ENCODE peak calls at places on chromosomes 12 and 14, in nine cellular contexts. D, T, J, H, U, G, X, R and N are unnamed samples.

GRCh38 chr14:55951366-55952206 is 166.6 kb upstream of the PELI2 start:
- DNase-seq in D (no peak), T (no peak), J (no peak), H (no peak), U (no peak), G (no peak), X (no peak), R (no peak), N (no peak)

GRCh38 chr12:46110928-46111699 is 120.7 kb upstream of the SCAF11 start:
- DNase-seq in D (no peak), T (no peak), J (no peak), H (no peak), U (no peak), G (no peak), X (no peak), R (no peak), N (no peak)

GRCh38 chr12:89353823-89354629 is 1.7 kb upstream of the DUSP6 start:
- DNase-seq in D (peak), T (peak), J (no peak), H (peak), U (peak), G (peak), X (peak), R (peak), N (peak)

GRCh38 chr12:1629338-1630080 is 478 bp downstream of the WNT5B start:
- DNase-seq in D (no peak), T (no peak), J (no peak), H (no peak), U (no peak), G (no peak), X (no peak), R (peak), N (no peak)

GRCh38 chr14:100585448-100586152 is 1.6 kb downstream of the BEGAIN start:
- DNase-seq in D (peak), T (no peak), J (no peak), H (no peak), U (no peak), G (no peak), X (no peak), R (no peak), N (no peak)

GRCh38 chr12:98485792-98486347 is 29.5 kb upstream of the TMPO start:
- DNase-seq in D (no peak), T (no peak), J (no peak), H (no peak), U (no peak), G (no peak), X (no peak), R (no peak), N (no peak)

GRCh38 chr12:89181271-89181920 is 170.9 kb downstream of the DUSP6 start:
- DNase-seq in D (no peak), T (peak), J (no peak), H (no peak), U (no peak), G (no peak), X (no peak), R (no peak), N (no peak)

GRCh38 chr14:29446971-29447370 is 480.7 kb downstream of the PRKD1 start:
- DNase-seq in D (no peak), T (no peak), J (no peak), H (no peak), U (no peak), G (no peak), X (no peak), R (no peak), N (no peak)

GRCh38 chr12:40224439-40225291 is at the start of gene LRRK2:
- DNase-seq in D (peak), T (peak), J (peak), H (peak), U (peak), G (no peak), X (peak), R (peak), N (peak)

GRCh38 chr14:29749327-29749726 is 178.3 kb downstream of the PRKD1 start:
- DNase-seq in D (no peak), T (peak), J (no peak), H (no peak), U (no peak), G (no peak), X (no peak), R (no peak), N (no peak)

GRCh38 chr12:10186299-10186698 is 7.5 kb downstream of the TMEM52B start:
- DNase-seq in D (peak), T (no peak), J (no peak), H (peak), U (peak), G (no peak), X (peak), R (peak), N (no peak)

GRCh38 chr12:54282949-54283593 is 2.5 kb downstream of the HNRNPA1 start:
- DNase-seq in D (no peak), T (no peak), J (no peak), H (no peak), U (no peak), G (no peak), X (no peak), R (peak), N (peak)
- TF ChIP-seq POLR2A in D (no peak), T (no peak), J (peak), H (no peak), U (no peak), G (no peak), X (no peak), R (no peak), N (no peak)

GRCh38 chr12:124420972-124421674 is 126.2 kb downstream of the RFLNA start:
- DNase-seq in D (no peak), T (no peak), J (no peak), H (no peak), U (no peak), G (no peak), X (no peak), R (no peak), N (no peak)

GRCh38 chr12:124422142-124422569 is 127.3 kb downstream of the RFLNA start:
- DNase-seq in D (peak), T (peak), J (peak), H (peak), U (no peak), G (no peak), X (no peak), R (peak), N (no peak)

GRCh38 chr12:124424516-124424905 is 129.6 kb downstream of the RFLNA start:
- DNase-seq in D (no peak), T (no peak), J (no peak), H (no peak), U (no peak), G (no peak), X (no peak), R (no peak), N (no peak)

GRCh38 chr12:124423683-124424515 is 129.0 kb downstream of the RFLNA start:
- DNase-seq in D (no peak), T (no peak), J (peak), H (no peak), U (no peak), G (no peak), X (no peak), R (no peak), N (no peak)

DNA sequence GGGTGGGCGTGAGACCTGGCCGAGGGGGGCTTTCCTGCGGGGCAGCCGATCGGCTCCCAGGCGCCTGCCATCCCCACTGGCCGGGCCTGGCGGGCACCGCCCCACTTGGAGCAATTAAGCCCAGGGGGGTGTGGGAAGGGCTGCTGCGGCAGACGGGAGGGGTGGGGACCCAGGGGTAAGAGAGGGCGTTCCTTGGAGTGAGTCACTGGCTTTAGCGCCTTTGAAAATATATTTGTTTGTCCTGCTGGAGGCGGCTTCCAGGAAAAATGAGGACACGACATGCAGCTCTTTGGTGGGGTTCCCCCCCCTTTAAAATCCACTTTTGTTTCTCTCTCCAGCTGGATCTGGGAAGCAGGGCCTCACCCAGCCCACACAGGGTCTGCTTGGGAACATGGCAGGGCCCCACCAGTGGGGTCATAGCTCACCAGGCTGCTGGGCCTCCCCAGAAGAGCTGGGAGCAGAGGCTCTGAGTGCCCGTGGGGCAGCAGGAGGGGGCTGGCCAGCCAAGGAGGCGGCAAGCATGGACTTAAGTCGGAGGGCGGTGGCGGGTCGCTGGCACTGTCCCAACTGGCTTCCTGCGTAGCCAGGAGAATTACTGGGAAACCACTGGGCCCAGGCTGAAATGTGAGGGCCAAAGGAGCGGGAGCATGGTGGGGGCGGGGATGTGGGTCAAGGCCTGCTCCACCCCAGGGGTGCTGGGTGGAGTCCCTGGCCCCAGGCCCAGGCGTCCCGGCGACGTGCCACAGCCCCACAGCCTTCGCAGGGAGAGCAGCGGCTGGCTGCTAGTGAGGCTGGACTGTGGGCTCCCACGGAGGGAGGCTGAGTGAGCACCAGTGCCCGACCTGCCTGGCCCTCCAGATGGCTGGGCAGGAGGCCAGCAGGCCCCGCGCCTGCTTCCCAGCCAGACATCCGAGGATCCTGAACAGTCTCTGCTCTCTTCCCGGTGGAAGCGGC is 128.0 kb downstream of the RFLNA start:
- DNase-seq in D (peak), T (peak), J (peak), H (peak), U (peak), G (peak), X (peak), R (peak), N (peak)
- TF ChIP-seq POLR2A in D (peak), T (peak), J (no peak), H (no peak), U (no peak), G (no peak), X (peak), R (peak), N (no peak)

GRCh38 chr14:77031680-77032482 is 3.4 kb upstream of the IRF2BPL start:
- DNase-seq in D (peak), T (no peak), J (no peak), H (no peak), U (no peak), G (no peak), X (peak), R (peak), N (no peak)
- TF ChIP-seq POLR2A in D (no peak), T (no peak), J (no peak), H (no peak), U (no peak), G (peak), X (no peak), R (peak), N (no peak)

DNA sequence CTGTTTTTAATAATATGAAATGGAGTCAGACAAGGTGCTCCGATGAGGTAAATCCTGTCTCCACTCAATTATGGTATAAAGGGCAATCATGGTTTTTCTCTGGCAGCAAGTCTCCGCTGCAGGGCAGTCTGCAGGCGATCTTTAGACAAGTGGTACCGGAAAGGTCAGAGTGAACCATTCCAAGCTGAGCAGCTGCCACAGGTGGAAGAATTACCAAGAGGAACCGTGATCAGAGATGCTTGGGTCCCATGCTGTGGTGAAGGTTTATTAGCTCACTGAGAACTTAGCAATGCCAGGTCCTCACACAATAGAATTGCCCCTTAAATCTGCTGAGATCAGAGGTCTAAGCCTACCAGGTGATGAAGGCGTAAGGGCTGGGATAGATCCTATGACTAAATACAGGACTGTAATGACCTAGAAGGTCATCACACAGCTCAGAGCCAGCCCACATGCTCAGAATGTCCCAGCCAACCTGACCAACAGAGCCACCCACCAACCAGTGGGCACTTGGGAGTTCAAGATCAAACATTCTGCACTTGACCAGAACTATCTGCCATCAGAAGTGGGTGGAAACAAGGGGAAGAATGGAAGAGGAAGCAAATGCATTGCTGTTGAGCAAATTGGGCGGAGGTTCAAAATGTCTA is 175.2 kb upstream of the BCL2L14 start:
- DNase-seq in D (no peak), T (no peak), J (no peak), H (no peak), U (no peak), G (no peak), X (no peak), R (no peak), N (no peak)
- TF ChIP-seq POLR2A in D (no peak), T (no peak), J (no peak), H (no peak), U (no peak), G (no peak), X (no peak), R (no peak), N (no peak)

GRCh38 chr12:6936642-6937480 is 6.8 kb upstream of the RNU7-1 start:
- DNase-seq in D (peak), T (no peak), J (no peak), H (no peak), U (no peak), G (no peak), X (no peak), R (no peak), N (no peak)
- TF ChIP-seq POLR2A in D (no peak), T (no peak), J (peak), H (no peak), U (no peak), G (no peak), X (no peak), R (no peak), N (no peak)

GRCh38 chr12:6752931-6753771 is at the start of gene MLF2:
- DNase-seq in D (peak), T (peak), J (peak), H (peak), U (peak), G (peak), X (peak), R (peak), N (peak)
- TF ChIP-seq POLR2A in D (peak), T (peak), J (peak), H (peak), U (peak), G (peak), X (peak), R (peak), N (peak)

GRCh38 chr14:69191340-69192111 is at the start of gene EXD2:
- DNase-seq in D (peak), T (peak), J (peak), H (peak), U (peak), G (peak), X (peak), R (peak), N (peak)
- TF ChIP-seq POLR2A in D (peak), T (peak), J (peak), H (peak), U (no peak), G (peak), X (no peak), R (peak), N (peak)

GRCh38 chr12:8698132-8698829 is 490 bp downstream of the RIMKLB start:
- DNase-seq in D (peak), T (peak), J (peak), H (peak), U (peak), G (no peak), X (peak), R (peak), N (peak)
- TF ChIP-seq POLR2A in D (no peak), T (peak), J (no peak), H (no peak), U (no peak), G (no peak), X (no peak), R (no peak), N (no peak)

GRCh38 chr14:89954045-89955021 is at the start of gene EFCAB11:
- DNase-seq in D (peak), T (peak), J (peak), H (peak), U (peak), G (peak), X (peak), R (peak), N (peak)
- TF ChIP-seq POLR2A in D (peak), T (peak), J (peak), H (no peak), U (no peak), G (peak), X (no peak), R (peak), N (peak)